ENCODE peak calls at places on chromosomes 11 and 22, in nine cellular contexts. I, B, R, V, P, U, C, Z and E are unnamed samples.

GRCh38 chr22:45910928-45911467 is 66.0 kb downstream of the WNT7B start:
- DNase-seq in I (no peak), B (no peak), R (no peak), V (no peak), P (no peak), U (no peak), C (no peak), Z (no peak), E (no peak)

GRCh38 chr11:29914203-29914930 is 102.5 kb downstream of the KCNA4 start:
- DNase-seq in I (no peak), B (peak), R (no peak), V (no peak), P (no peak), U (no peak), C (no peak), Z (no peak), E (no peak)

GRCh38 chr11:5348516-5349194 is 2.7 kb upstream of the OR51B6 start:
- DNase-seq in I (no peak), B (no peak), R (no peak), V (no peak), P (no peak), U (no peak), C (no peak), Z (no peak), E (peak)

GRCh38 chr22:39514373-39514973 is 5.9 kb upstream of the ATF4 start:
- DNase-seq in I (peak), B (peak), R (peak), V (peak), P (peak), U (peak), C (peak), Z (peak), E (peak)

GRCh38 chr22:32649515-32650200 is 151.8 kb upstream of the TIMP3 start:
- DNase-seq in I (peak), B (peak), R (no peak), V (no peak), P (no peak), U (no peak), C (no peak), Z (no peak), E (no peak)

GRCh38 chr11:60641940-60642339 is 57.5 kb upstream of the MS4A8 start:
- DNase-seq in I (no peak), B (no peak), R (no peak), V (no peak), P (no peak), U (no peak), C (no peak), Z (no peak), E (no peak)

GRCh38 chr11:17063171-17064002 is 14.1 kb downstream of the RPS13 start:
- DNase-seq in I (peak), B (peak), R (peak), V (no peak), P (peak), U (no peak), C (peak), Z (peak), E (peak)

GRCh38 chr11:129639300-129639699 is 176.3 kb upstream of the TMEM45B start:
- DNase-seq in I (no peak), B (peak), R (no peak), V (no peak), P (no peak), U (no peak), C (no peak), Z (no peak), E (no peak)

GRCh38 chr22:19473578-19473977 is 5.4 kb downstream of the UFD1 start:
- DNase-seq in I (no peak), B (no peak), R (no peak), V (no peak), P (no peak), U (no peak), C (no peak), Z (no peak), E (no peak)

GRCh38 chr11:62128835-62129234 is 5.0 kb downstream of the INCENP start:
- DNase-seq in I (no peak), B (no peak), R (no peak), V (no peak), P (no peak), U (no peak), C (no peak), Z (no peak), E (peak)

GRCh38 chr11:71203681-71204080 is 48.7 kb downstream of the SHANK2 start:
- DNase-seq in I (no peak), B (no peak), R (no peak), V (no peak), P (peak), U (no peak), C (no peak), Z (no peak), E (no peak)

GRCh38 chr11:61908730-61909622 is 8.4 kb downstream of the RAB3IL1 start:
- DNase-seq in I (peak), B (no peak), R (no peak), V (no peak), P (peak), U (no peak), C (no peak), Z (no peak), E (peak)

GRCh38 chr22:38872831-38873248 is 824 bp upstream of the CBX6 start:
- DNase-seq in I (peak), B (peak), R (peak), V (no peak), P (no peak), U (no peak), C (peak), Z (peak), E (peak)

GRCh38 chr22:17705565-17706450 is 67.3 kb downstream of the BCL2L13 start:
- DNase-seq in I (no peak), B (no peak), R (no peak), V (no peak), P (no peak), U (no peak), C (no peak), Z (no peak), E (no peak)